ENCODE peak calls at places on chromosomes 6 and 20, in eight cellular contexts. One of them, this sample, is unnamed.

GRCh38 chr6:101117397-101118185 is 236.5 kb upstream of the ASCC3 start:
- DNase-seq in AG04450: no peak
- DNase-seq in mucosa of descending colon: peak
- DNase-seq in hepatocyte: peak
- DNase-seq in cardiac muscle cell: peak
- DNase-seq in A549: no peak
- DNase-seq in fibroblast of mammary gland: no peak
- DNase-seq in mammary epithelial cell: no peak
- DNase-seq in this sample: no peak

GRCh38 chr6:109306733-109307132 is 75.5 kb downstream of the CD164 start:
- DNase-seq in AG04450: no peak
- DNase-seq in mucosa of descending colon: no peak
- DNase-seq in hepatocyte: no peak
- DNase-seq in cardiac muscle cell: no peak
- DNase-seq in A549: no peak
- DNase-seq in fibroblast of mammary gland: peak
- DNase-seq in mammary epithelial cell: no peak
- DNase-seq in this sample: no peak

GRCh38 chr6:25413506-25413905 is 134.3 kb downstream of the CARMIL1 start:
- DNase-seq in AG04450: no peak
- DNase-seq in mucosa of descending colon: no peak
- DNase-seq in hepatocyte: no peak
- DNase-seq in cardiac muscle cell: no peak
- DNase-seq in A549: no peak
- DNase-seq in fibroblast of mammary gland: peak
- DNase-seq in mammary epithelial cell: no peak
- DNase-seq in this sample: peak

GRCh38 chr6:35411066-35411465 is 41.1 kb upstream of the FANCE start:
- DNase-seq in AG04450: no peak
- DNase-seq in mucosa of descending colon: no peak
- DNase-seq in hepatocyte: no peak
- DNase-seq in cardiac muscle cell: no peak
- DNase-seq in A549: no peak
- DNase-seq in fibroblast of mammary gland: no peak
- DNase-seq in mammary epithelial cell: no peak
- DNase-seq in this sample: no peak

GRCh38 chr6:74867286-74867685 is 338.6 kb downstream of the COL12A1 start:
- DNase-seq in AG04450: no peak
- DNase-seq in mucosa of descending colon: no peak
- DNase-seq in hepatocyte: no peak
- DNase-seq in cardiac muscle cell: no peak
- DNase-seq in A549: no peak
- DNase-seq in fibroblast of mammary gland: no peak
- DNase-seq in mammary epithelial cell: no peak
- DNase-seq in this sample: no peak

GRCh38 chr6:56842602-56843475 is 112.1 kb upstream of the BEND6 start:
- DNase-seq in AG04450: no peak
- DNase-seq in mucosa of descending colon: peak
- DNase-seq in hepatocyte: peak
- DNase-seq in cardiac muscle cell: peak
- DNase-seq in A549: no peak
- DNase-seq in fibroblast of mammary gland: peak
- DNase-seq in mammary epithelial cell: peak
- DNase-seq in this sample: peak

GRCh38 chr20:8790442-8791074 is 278.3 kb upstream of the PLCB4 start:
- DNase-seq in AG04450: peak
- DNase-seq in mucosa of descending colon: no peak
- DNase-seq in hepatocyte: peak
- DNase-seq in cardiac muscle cell: peak
- DNase-seq in A549: peak
- DNase-seq in fibroblast of mammary gland: peak
- DNase-seq in mammary epithelial cell: peak
- DNase-seq in this sample: peak

GRCh38 chr6:162543221-162543620 is 184.3 kb downstream of the PRKN start:
- DNase-seq in AG04450: no peak
- DNase-seq in mucosa of descending colon: no peak
- DNase-seq in hepatocyte: no peak
- DNase-seq in cardiac muscle cell: no peak
- DNase-seq in A549: no peak
- DNase-seq in fibroblast of mammary gland: no peak
- DNase-seq in mammary epithelial cell: no peak
- DNase-seq in this sample: no peak

GRCh38 chr20:38407321-38407720 is 27.8 kb downstream of the SNHG17 start:
- DNase-seq in AG04450: no peak
- DNase-seq in mucosa of descending colon: no peak
- DNase-seq in hepatocyte: no peak
- DNase-seq in cardiac muscle cell: no peak
- DNase-seq in A549: no peak
- DNase-seq in fibroblast of mammary gland: no peak
- DNase-seq in mammary epithelial cell: no peak
- DNase-seq in this sample: no peak

GRCh38 chr20:910840-911770 is 5.0 kb downstream of the ANGPT4 start:
- DNase-seq in AG04450: no peak
- DNase-seq in mucosa of descending colon: no peak
- DNase-seq in hepatocyte: no peak
- DNase-seq in cardiac muscle cell: no peak
- DNase-seq in A549: no peak
- DNase-seq in fibroblast of mammary gland: peak
- DNase-seq in mammary epithelial cell: peak
- DNase-seq in this sample: no peak

GRCh38 chr20:909641-910040 is 6.5 kb downstream of the ANGPT4 start:
- DNase-seq in AG04450: no peak
- DNase-seq in mucosa of descending colon: no peak
- DNase-seq in hepatocyte: no peak
- DNase-seq in cardiac muscle cell: no peak
- DNase-seq in A549: no peak
- DNase-seq in fibroblast of mammary gland: no peak
- DNase-seq in mammary epithelial cell: no peak
- DNase-seq in this sample: no peak

GRCh38 chr20:913306-913849 is 2.8 kb downstream of the ANGPT4 start:
- DNase-seq in AG04450: no peak
- DNase-seq in mucosa of descending colon: no peak
- DNase-seq in hepatocyte: no peak
- DNase-seq in cardiac muscle cell: no peak
- DNase-seq in A549: no peak
- DNase-seq in fibroblast of mammary gland: no peak
- DNase-seq in mammary epithelial cell: no peak
- DNase-seq in this sample: no peak

GRCh38 chr20:910132-910839 is 5.8 kb downstream of the ANGPT4 start:
- DNase-seq in AG04450: no peak
- DNase-seq in mucosa of descending colon: no peak
- DNase-seq in hepatocyte: no peak
- DNase-seq in cardiac muscle cell: no peak
- DNase-seq in A549: no peak
- DNase-seq in fibroblast of mammary gland: no peak
- DNase-seq in mammary epithelial cell: no peak
- DNase-seq in this sample: no peak

DNA sequence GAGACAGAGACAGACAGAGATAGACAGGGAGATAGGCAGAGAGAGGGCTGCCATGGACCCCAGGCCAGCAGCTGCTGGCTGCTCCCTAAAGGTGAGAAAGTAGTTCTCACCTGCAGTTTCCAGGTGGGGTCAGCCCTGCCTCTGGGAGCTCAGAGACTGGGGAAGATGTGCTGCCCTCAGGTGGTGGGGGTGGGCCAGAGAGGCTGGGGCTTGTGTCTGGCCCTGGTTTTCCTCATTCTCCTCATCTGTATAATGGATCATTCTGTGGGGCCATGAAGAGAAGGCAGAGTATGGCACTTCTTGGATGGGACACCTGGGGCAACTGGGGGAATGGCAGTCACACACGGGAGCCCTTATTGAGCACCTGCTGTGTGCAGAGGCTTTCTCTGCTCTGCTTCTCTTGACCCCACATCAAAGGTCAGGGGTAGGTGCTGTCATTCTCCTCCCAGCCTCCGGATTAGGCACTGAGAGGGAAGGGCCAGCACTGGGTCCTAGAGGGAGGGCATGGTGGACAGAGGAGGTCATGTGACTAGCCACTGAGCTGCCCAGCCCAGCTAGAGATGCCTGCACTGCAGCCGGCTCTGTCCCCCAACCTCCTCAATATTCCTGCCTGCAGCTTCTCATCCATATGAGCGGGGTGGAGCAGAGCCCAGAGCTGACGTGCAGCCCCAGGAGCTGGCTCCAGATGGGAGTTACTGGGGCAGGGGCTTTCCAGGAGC is 4.1 kb downstream of the ANGPT4 start:
- DNase-seq in AG04450: no peak
- DNase-seq in mucosa of descending colon: no peak
- DNase-seq in hepatocyte: no peak
- DNase-seq in cardiac muscle cell: no peak
- DNase-seq in A549: no peak
- DNase-seq in fibroblast of mammary gland: no peak
- DNase-seq in mammary epithelial cell: no peak
- DNase-seq in this sample: no peak
- TF ChIP-seq CTCF in AG04450: no peak
- TF ChIP-seq CTCF in mucosa of descending colon: no peak
- TF ChIP-seq CTCF in hepatocyte: no peak
- TF ChIP-seq CTCF in cardiac muscle cell: no peak
- TF ChIP-seq CTCF in A549: no peak
- TF ChIP-seq CTCF in fibroblast of mammary gland: no peak
- TF ChIP-seq CTCF in mammary epithelial cell: no peak
- TF ChIP-seq CTCF in this sample: no peak

GRCh38 chr20:25251019-25251418 is 3.1 kb downstream of the PYGB start:
- DNase-seq in AG04450: no peak
- DNase-seq in mucosa of descending colon: no peak
- DNase-seq in hepatocyte: peak
- DNase-seq in cardiac muscle cell: no peak
- DNase-seq in A549: no peak
- DNase-seq in fibroblast of mammary gland: no peak
- DNase-seq in mammary epithelial cell: no peak
- DNase-seq in this sample: no peak
- H3K4me3 ChIP-seq in AG04450: no peak
- H3K4me3 ChIP-seq in mucosa of descending colon: no peak
- H3K4me3 ChIP-seq in hepatocyte: no peak
- H3K4me3 ChIP-seq in cardiac muscle cell: peak
- H3K4me3 ChIP-seq in A549: peak
- H3K4me3 ChIP-seq in fibroblast of mammary gland: no peak
- H3K4me3 ChIP-seq in mammary epithelial cell: peak
- H3K4me3 ChIP-seq in this sample: no peak

DNA sequence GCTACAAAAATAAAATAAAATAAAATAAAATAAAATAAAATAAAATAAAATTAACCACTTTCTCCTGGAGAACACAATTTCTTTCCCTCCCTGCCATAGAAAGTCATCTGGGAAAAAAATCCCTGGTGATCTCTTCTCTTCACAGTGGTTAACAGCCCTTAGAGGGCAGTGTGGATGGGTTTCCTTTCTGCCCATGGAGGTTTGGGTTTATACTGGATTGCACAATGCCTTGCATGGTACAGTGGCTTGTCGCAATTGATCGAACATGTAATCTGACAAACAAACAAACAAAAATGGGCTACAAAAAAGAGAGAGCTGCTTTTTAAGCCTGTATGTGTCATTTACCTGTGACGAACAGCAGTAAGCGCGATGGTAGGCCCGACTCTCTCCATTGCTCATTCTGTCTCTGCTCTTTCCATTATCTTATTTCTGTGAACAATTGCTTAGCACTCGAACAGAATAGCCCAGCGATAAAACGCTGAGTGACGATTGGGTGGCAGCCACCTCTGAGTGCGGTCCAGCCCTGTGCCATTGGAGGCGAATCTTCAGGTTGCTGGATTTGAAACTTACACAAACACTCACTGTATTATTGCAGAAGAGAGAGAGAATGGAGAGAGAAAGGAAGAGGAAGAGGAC is 166.1 kb downstream of the CD83 start:
- DNase-seq in AG04450: no peak
- DNase-seq in mucosa of descending colon: no peak
- DNase-seq in hepatocyte: no peak
- DNase-seq in cardiac muscle cell: peak
- DNase-seq in A549: no peak
- DNase-seq in fibroblast of mammary gland: peak
- DNase-seq in mammary epithelial cell: no peak
- DNase-seq in this sample: no peak
- TF ChIP-seq CTCF in AG04450: no peak
- TF ChIP-seq CTCF in mucosa of descending colon: no peak
- TF ChIP-seq CTCF in hepatocyte: peak
- TF ChIP-seq CTCF in cardiac muscle cell: peak
- TF ChIP-seq CTCF in A549: no peak
- TF ChIP-seq CTCF in fibroblast of mammary gland: peak
- TF ChIP-seq CTCF in mammary epithelial cell: no peak
- TF ChIP-seq CTCF in this sample: no peak

GRCh38 chr6:78615430-78615904 is 251.9 kb upstream of the IRAK1BP1 start:
- DNase-seq in AG04450: no peak
- DNase-seq in mucosa of descending colon: no peak
- DNase-seq in hepatocyte: peak
- DNase-seq in cardiac muscle cell: no peak
- DNase-seq in A549: no peak
- DNase-seq in fibroblast of mammary gland: peak
- DNase-seq in mammary epithelial cell: peak
- DNase-seq in this sample: peak
- H3K4me3 ChIP-seq in AG04450: no peak
- H3K4me3 ChIP-seq in mucosa of descending colon: no peak
- H3K4me3 ChIP-seq in hepatocyte: no peak
- H3K4me3 ChIP-seq in cardiac muscle cell: no peak
- H3K4me3 ChIP-seq in A549: no peak
- H3K4me3 ChIP-seq in fibroblast of mammary gland: no peak
- H3K4me3 ChIP-seq in mammary epithelial cell: no peak
- H3K4me3 ChIP-seq in this sample: no peak

DNA sequence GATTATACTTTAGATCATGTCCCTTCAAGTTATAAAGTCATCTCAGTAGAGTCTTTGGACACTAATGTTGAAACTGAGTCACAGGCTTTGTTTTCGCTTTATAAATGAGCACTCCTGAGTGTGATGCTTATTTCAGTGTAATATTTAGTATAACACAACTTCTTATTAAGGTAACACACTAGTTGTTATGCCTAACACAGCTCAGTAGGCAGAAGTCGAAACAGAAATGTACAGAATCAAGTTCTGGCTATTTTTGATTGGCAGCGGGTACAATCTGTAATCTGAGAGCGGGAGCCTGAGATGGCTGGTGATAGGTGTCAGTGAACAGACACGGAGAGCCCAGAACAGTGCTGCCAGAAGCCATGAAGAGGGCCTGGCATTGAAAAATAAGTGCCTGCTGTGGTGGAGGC is 11.4 kb downstream of the HECA start:
- DNase-seq in AG04450: no peak
- DNase-seq in mucosa of descending colon: no peak
- DNase-seq in hepatocyte: no peak
- DNase-seq in cardiac muscle cell: no peak
- DNase-seq in A549: no peak
- DNase-seq in fibroblast of mammary gland: no peak
- DNase-seq in mammary epithelial cell: no peak
- DNase-seq in this sample: no peak
- TF ChIP-seq CTCF in AG04450: no peak
- TF ChIP-seq CTCF in mucosa of descending colon: no peak
- TF ChIP-seq CTCF in hepatocyte: no peak
- TF ChIP-seq CTCF in cardiac muscle cell: no peak
- TF ChIP-seq CTCF in A549: no peak
- TF ChIP-seq CTCF in fibroblast of mammary gland: no peak
- TF ChIP-seq CTCF in mammary epithelial cell: no peak
- TF ChIP-seq CTCF in this sample: no peak

This sample was measured in GM12865.